ENCODE peak calls at places on chromosomes 4 and X, in seven cellular contexts. W, P, N, X, R, U and C are unnamed samples.

GRCh38 chr4:124111922-124112321 is 600.6 kb downstream of the ANKRD50 start:
- DNase-seq in W (peak; percentile 53), P (peak; percentile 55), N (no peak), X (no peak), R (peak; percentile 10), U (no peak), C (no peak)

GRCh38 chrX:49282647-49283011 is 13.0 kb downstream of the PPP1R3F start:
- DNase-seq in W (peak; percentile 61), P (no peak), N (no peak), X (peak; percentile 49), R (no peak), U (no peak), C (no peak)

GRCh38 chrX:136639506-136640176 is 8.3 kb upstream of the CD40LG start:
- DNase-seq in W (no peak), P (no peak), N (no peak), X (no peak), R (no peak), U (no peak), C (no peak)

GRCh38 chr4:104351696-104352095 is 143.0 kb downstream of the CXXC4 start:
- DNase-seq in W (no peak), P (no peak), N (no peak), X (no peak), R (no peak), U (no peak), C (no peak)

GRCh38 chr4:156946508-156947197 is 24.9 kb downstream of the PDGFC start:
- DNase-seq in W (no peak), P (no peak), N (no peak), X (no peak), R (no peak), U (no peak), C (no peak)

GRCh38 chr4:110484767-110485166 is 8.8 kb downstream of the ENPEP start:
- DNase-seq in W (no peak), P (no peak), N (no peak), X (no peak), R (no peak), U (no peak), C (no peak)

GRCh38 chr4:177519481-177520270 is 77.4 kb upstream of the AGA start:
- DNase-seq in W (no peak), P (no peak), N (no peak), X (no peak), R (no peak), U (no peak), C (no peak)

GRCh38 chr4:89110541-89110985 is 770 bp upstream of the TIGD2 start:
- DNase-seq in W (no peak), P (no peak), N (no peak), X (peak; percentile 30), R (no peak), U (no peak), C (no peak)

GRCh38 chr4:22625301-22625700 is 67.4 kb upstream of the GBA3 start:
- DNase-seq in W (no peak), P (peak; percentile 3), N (no peak), X (no peak), R (no peak), U (no peak), C (no peak)

GRCh38 chr4:54197926-54198325 is 31.2 kb upstream of the PDGFRA start:
- DNase-seq in W (no peak), P (no peak), N (no peak), X (no peak), R (no peak), U (no peak), C (no peak)

DNA sequence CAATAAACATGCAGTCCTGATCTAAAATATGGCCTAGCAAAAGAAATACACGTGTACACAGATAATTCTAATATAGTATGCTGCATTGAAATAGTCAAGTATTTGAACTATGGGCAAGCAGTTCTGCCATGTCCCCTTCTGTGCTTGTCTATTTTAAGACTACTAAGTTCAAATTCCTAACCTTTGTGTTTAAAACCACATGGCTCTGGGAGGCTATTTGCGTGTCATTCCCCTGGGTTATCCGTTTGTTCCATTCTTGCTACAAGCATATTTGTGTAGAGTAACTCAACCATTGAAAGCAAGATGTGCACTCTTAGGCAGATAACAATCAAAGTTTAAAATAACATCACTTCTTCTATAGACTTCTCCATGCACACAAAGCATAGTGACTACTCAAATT is 25.4 kb upstream of the TBC1D1 start:
- DNase-seq in W (no peak), P (no peak), N (no peak), X (no peak), R (no peak), U (no peak), C (no peak)
- TF ChIP-seq TAF1 in W (no peak), P (no peak), N (no peak), X (no peak), R (no peak), U (no peak), C (no peak)

GRCh38 chrX:154918060-154918483 is 31.9 kb downstream of the F8A1 start:
- DNase-seq in W (peak; percentile 65), P (peak; percentile 48), N (no peak), X (peak; percentile 32), R (peak; percentile 7), U (peak; percentile 16), C (peak; percentile 13)
- TF ChIP-seq TAF1 in W (no peak), P (no peak), N (no peak), X (no peak), R (no peak), U (no peak), C (no peak)

GRCh38 chr4:80199004-80199579 is 1.8 kb downstream of the PRDM8 start:
- DNase-seq in W (no peak), P (no peak), N (no peak), X (no peak), R (no peak), U (no peak), C (no peak)

GRCh38 chr4:80199947-80200346 is 2.6 kb downstream of the PRDM8 start:
- DNase-seq in W (no peak), P (no peak), N (no peak), X (no peak), R (no peak), U (no peak), C (no peak)

GRCh38 chr4:80197132-80197573 is at the start of gene PRDM8:
- DNase-seq in W (peak; percentile 88), P (no peak), N (no peak), X (no peak), R (no peak), U (no peak), C (no peak)

GRCh38 chr4:80196259-80197131 is 808 bp upstream of the PRDM8 start:
- DNase-seq in W (no peak), P (no peak), N (no peak), X (no peak), R (no peak), U (no peak), C (no peak)

GRCh38 chr4:80197601-80198444 is 520 bp downstream of the PRDM8 start:
- DNase-seq in W (peak; percentile 83), P (no peak), N (no peak), X (no peak), R (no peak), U (no peak), C (no peak)
- TF ChIP-seq TAF1 in W (no peak), P (no peak), N (no peak), X (no peak), R (no peak), U (no peak), C (no peak)

GRCh38 chrX:45186643-45187026 is 14.0 kb downstream of the DIPK2B start:
- DNase-seq in W (peak; percentile 22), P (no peak), N (no peak), X (no peak), R (no peak), U (no peak), C (no peak)

GRCh38 chrX:45191383-45191782 is 9.3 kb downstream of the DIPK2B start:
- DNase-seq in W (no peak), P (no peak), N (no peak), X (no peak), R (no peak), U (no peak), C (no peak)

GRCh38 chrX:45196701-45197100 is 4.0 kb downstream of the DIPK2B start:
- DNase-seq in W (no peak), P (no peak), N (no peak), X (no peak), R (no peak), U (no peak), C (no peak)

GRCh38 chrX:45187731-45188130 is 12.9 kb downstream of the DIPK2B start:
- DNase-seq in W (no peak), P (no peak), N (no peak), X (no peak), R (no peak), U (no peak), C (no peak)

DNA sequence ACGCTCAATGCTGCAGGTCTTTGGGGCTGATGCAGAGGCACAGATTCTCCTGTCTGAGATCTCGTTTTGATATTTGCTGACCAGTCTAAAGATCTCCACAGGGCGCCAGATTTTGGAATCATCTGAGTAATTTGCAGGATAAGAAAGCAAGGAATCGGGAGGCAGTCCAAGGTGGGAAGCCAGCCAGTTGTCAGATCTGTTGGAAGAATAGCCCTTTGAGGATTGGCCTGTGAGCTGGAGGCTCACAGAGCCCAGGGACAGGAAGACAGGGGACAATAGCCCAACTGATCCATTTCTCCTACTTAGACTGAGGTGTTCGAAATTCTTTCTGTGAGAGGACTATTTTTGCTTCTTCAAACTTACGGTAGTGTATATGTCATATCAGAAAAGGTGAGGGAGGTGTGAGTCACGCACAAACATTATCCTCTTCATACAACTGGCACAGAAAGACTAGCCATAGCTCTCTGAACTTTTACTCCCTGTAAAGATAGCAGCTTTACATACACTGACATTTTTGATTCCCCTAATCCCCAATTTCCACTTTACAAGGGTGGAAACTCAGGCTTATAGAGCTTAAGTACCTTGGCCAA is 8.8 kb downstream of the DIPK2B start:
- DNase-seq in W (no peak), P (no peak), N (no peak), X (no peak), R (no peak), U (no peak), C (no peak)
- TF ChIP-seq TAF1 in W (no peak), P (no peak), N (no peak), X (no peak), R (no peak), U (no peak), C (no peak)